ENCODE peak calls at places on chromosomes 7 and 10, in six cellular contexts. One of them, this sample, is unnamed.

GRCh38 chr7:18177815-18178660 is 150.4 kb upstream of the PRPS1L1 start:
- DNase-seq in stimulated activated CD4-positive, alpha-beta T cell treated with anti-CD3 and anti-CD28 coated beads, Interleukin-1b, Interleukin-23, amount 100 ng/mL, for 24 hours: no peak
- DNase-seq in AG10803: no peak
- DNase-seq in upper lobe of right lung: peak; percentile 65
- DNase-seq in EH: no peak
- DNase-seq in cardiac muscle cell: no peak
- DNase-seq in this sample: peak; percentile 6

GRCh38 chr10:101965075-101965765 is 90.8 kb downstream of the ARMH3 start:
- DNase-seq in stimulated activated CD4-positive, alpha-beta T cell treated with anti-CD3 and anti-CD28 coated beads, Interleukin-1b, Interleukin-23, amount 100 ng/mL, for 24 hours: no peak
- DNase-seq in AG10803: no peak
- DNase-seq in upper lobe of right lung: no peak
- DNase-seq in EH: no peak
- DNase-seq in cardiac muscle cell: no peak
- DNase-seq in this sample: no peak

GRCh38 chr7:117229350-117229749 is 93.5 kb downstream of the WNT2 start:
- DNase-seq in stimulated activated CD4-positive, alpha-beta T cell treated with anti-CD3 and anti-CD28 coated beads, Interleukin-1b, Interleukin-23, amount 100 ng/mL, for 24 hours: no peak
- DNase-seq in AG10803: no peak
- DNase-seq in upper lobe of right lung: no peak
- DNase-seq in EH: peak; percentile 28
- DNase-seq in cardiac muscle cell: peak; percentile 23
- DNase-seq in this sample: no peak

GRCh38 chr7:128434413-128435310 is 21.0 kb upstream of the HILPDA start:
- DNase-seq in stimulated activated CD4-positive, alpha-beta T cell treated with anti-CD3 and anti-CD28 coated beads, Interleukin-1b, Interleukin-23, amount 100 ng/mL, for 24 hours: no peak
- DNase-seq in AG10803: no peak
- DNase-seq in upper lobe of right lung: no peak
- DNase-seq in EH: no peak
- DNase-seq in cardiac muscle cell: no peak
- DNase-seq in this sample: no peak

GRCh38 chr10:102344067-102344466 is 51.4 kb upstream of the NFKB2 start:
- DNase-seq in stimulated activated CD4-positive, alpha-beta T cell treated with anti-CD3 and anti-CD28 coated beads, Interleukin-1b, Interleukin-23, amount 100 ng/mL, for 24 hours: no peak
- DNase-seq in AG10803: peak; percentile 13
- DNase-seq in upper lobe of right lung: no peak
- DNase-seq in EH: peak; percentile 49
- DNase-seq in cardiac muscle cell: no peak
- DNase-seq in this sample: peak; percentile 27

GRCh38 chr7:12712236-12712635 is 24.8 kb downstream of the ARL4A start:
- DNase-seq in stimulated activated CD4-positive, alpha-beta T cell treated with anti-CD3 and anti-CD28 coated beads, Interleukin-1b, Interleukin-23, amount 100 ng/mL, for 24 hours: no peak
- DNase-seq in AG10803: peak; percentile 22
- DNase-seq in upper lobe of right lung: no peak
- DNase-seq in EH: peak; percentile 29
- DNase-seq in cardiac muscle cell: no peak
- DNase-seq in this sample: no peak

GRCh38 chr10:73183882-73184281 is 16.0 kb downstream of the FAM149B1 start:
- DNase-seq in stimulated activated CD4-positive, alpha-beta T cell treated with anti-CD3 and anti-CD28 coated beads, Interleukin-1b, Interleukin-23, amount 100 ng/mL, for 24 hours: no peak
- DNase-seq in AG10803: peak; percentile 71
- DNase-seq in upper lobe of right lung: no peak
- DNase-seq in EH: peak; percentile 76
- DNase-seq in cardiac muscle cell: no peak
- DNase-seq in this sample: peak; percentile 29

GRCh38 chr7:27156508-27156898 is at the start of gene HOXA7:
- DNase-seq in stimulated activated CD4-positive, alpha-beta T cell treated with anti-CD3 and anti-CD28 coated beads, Interleukin-1b, Interleukin-23, amount 100 ng/mL, for 24 hours: no peak
- DNase-seq in AG10803: peak; percentile 74
- DNase-seq in upper lobe of right lung: peak; percentile 73
- DNase-seq in EH: peak; percentile 77
- DNase-seq in cardiac muscle cell: no peak
- DNase-seq in this sample: peak; percentile 85

GRCh38 chr10:61903184-61903990 is 1.9 kb downstream of the ARID5B start:
- DNase-seq in stimulated activated CD4-positive, alpha-beta T cell treated with anti-CD3 and anti-CD28 coated beads, Interleukin-1b, Interleukin-23, amount 100 ng/mL, for 24 hours: no peak
- DNase-seq in AG10803: peak; percentile 55
- DNase-seq in upper lobe of right lung: peak; percentile 85
- DNase-seq in EH: peak; percentile 78
- DNase-seq in cardiac muscle cell: peak; percentile 51
- DNase-seq in this sample: peak; percentile 82

GRCh38 chr7:43636093-43636492 is 53.2 kb downstream of the STK17A start:
- DNase-seq in stimulated activated CD4-positive, alpha-beta T cell treated with anti-CD3 and anti-CD28 coated beads, Interleukin-1b, Interleukin-23, amount 100 ng/mL, for 24 hours: no peak
- DNase-seq in AG10803: no peak
- DNase-seq in upper lobe of right lung: no peak
- DNase-seq in EH: peak; percentile 71
- DNase-seq in cardiac muscle cell: no peak
- DNase-seq in this sample: no peak

GRCh38 chr10:126191192-126191591 is 197.1 kb downstream of the ADAM12 start:
- DNase-seq in stimulated activated CD4-positive, alpha-beta T cell treated with anti-CD3 and anti-CD28 coated beads, Interleukin-1b, Interleukin-23, amount 100 ng/mL, for 24 hours: no peak
- DNase-seq in AG10803: no peak
- DNase-seq in upper lobe of right lung: no peak
- DNase-seq in EH: peak; percentile 7
- DNase-seq in cardiac muscle cell: no peak
- DNase-seq in this sample: no peak

GRCh38 chr10:1214882-1215540 is 158.8 kb downstream of the WDR37 start:
- DNase-seq in stimulated activated CD4-positive, alpha-beta T cell treated with anti-CD3 and anti-CD28 coated beads, Interleukin-1b, Interleukin-23, amount 100 ng/mL, for 24 hours: no peak
- DNase-seq in AG10803: no peak
- DNase-seq in upper lobe of right lung: peak; percentile 51
- DNase-seq in EH: no peak
- DNase-seq in cardiac muscle cell: no peak
- DNase-seq in this sample: no peak

GRCh38 chr7:92851732-92852131 is 15.4 kb upstream of the CDK6 start:
- DNase-seq in stimulated activated CD4-positive, alpha-beta T cell treated with anti-CD3 and anti-CD28 coated beads, Interleukin-1b, Interleukin-23, amount 100 ng/mL, for 24 hours: no peak
- DNase-seq in AG10803: peak; percentile 23
- DNase-seq in upper lobe of right lung: no peak
- DNase-seq in EH: peak; percentile 16
- DNase-seq in cardiac muscle cell: no peak
- DNase-seq in this sample: no peak

GRCh38 chr7:1431644-1432380 is 27.5 kb downstream of the MICALL2 start:
- DNase-seq in stimulated activated CD4-positive, alpha-beta T cell treated with anti-CD3 and anti-CD28 coated beads, Interleukin-1b, Interleukin-23, amount 100 ng/mL, for 24 hours: no peak
- DNase-seq in AG10803: no peak
- DNase-seq in upper lobe of right lung: no peak
- DNase-seq in EH: no peak
- DNase-seq in cardiac muscle cell: no peak
- DNase-seq in this sample: no peak

GRCh38 chr7:138030679-138031351 is 28.9 kb upstream of the CREB3L2 start:
- DNase-seq in stimulated activated CD4-positive, alpha-beta T cell treated with anti-CD3 and anti-CD28 coated beads, Interleukin-1b, Interleukin-23, amount 100 ng/mL, for 24 hours: no peak
- DNase-seq in AG10803: no peak
- DNase-seq in upper lobe of right lung: no peak
- DNase-seq in EH: peak; percentile 9
- DNase-seq in cardiac muscle cell: no peak
- DNase-seq in this sample: no peak

GRCh38 chr10:121999301-121999700 is 10.3 kb downstream of the TACC2 start:
- DNase-seq in stimulated activated CD4-positive, alpha-beta T cell treated with anti-CD3 and anti-CD28 coated beads, Interleukin-1b, Interleukin-23, amount 100 ng/mL, for 24 hours: no peak
- DNase-seq in AG10803: peak; percentile 18
- DNase-seq in upper lobe of right lung: no peak
- DNase-seq in EH: peak; percentile 17
- DNase-seq in cardiac muscle cell: no peak
- DNase-seq in this sample: peak; percentile 28

GRCh38 chr10:78511324-78512204 is 477.9 kb downstream of the RPS24 start:
- DNase-seq in stimulated activated CD4-positive, alpha-beta T cell treated with anti-CD3 and anti-CD28 coated beads, Interleukin-1b, Interleukin-23, amount 100 ng/mL, for 24 hours: no peak
- DNase-seq in AG10803: no peak
- DNase-seq in upper lobe of right lung: no peak
- DNase-seq in EH: peak; percentile 79
- DNase-seq in cardiac muscle cell: no peak
- DNase-seq in this sample: peak; percentile 35

GRCh38 chr10:6074489-6075301 is 12.5 kb upstream of the IL2RA start:
- DNase-seq in stimulated activated CD4-positive, alpha-beta T cell treated with anti-CD3 and anti-CD28 coated beads, Interleukin-1b, Interleukin-23, amount 100 ng/mL, for 24 hours: no peak
- DNase-seq in AG10803: peak; percentile 28
- DNase-seq in upper lobe of right lung: no peak
- DNase-seq in EH: peak; percentile 41
- DNase-seq in cardiac muscle cell: no peak
- DNase-seq in this sample: peak; percentile 58

GRCh38 chr10:86651631-86652331 is 2.6 kb upstream of the OPN4 start:
- DNase-seq in stimulated activated CD4-positive, alpha-beta T cell treated with anti-CD3 and anti-CD28 coated beads, Interleukin-1b, Interleukin-23, amount 100 ng/mL, for 24 hours: no peak
- DNase-seq in AG10803: no peak
- DNase-seq in upper lobe of right lung: peak; percentile 57
- DNase-seq in EH: no peak
- DNase-seq in cardiac muscle cell: no peak
- DNase-seq in this sample: no peak

GRCh38 chr7:26348987-26349809 is 57.5 kb downstream of the SNX10 start:
- DNase-seq in stimulated activated CD4-positive, alpha-beta T cell treated with anti-CD3 and anti-CD28 coated beads, Interleukin-1b, Interleukin-23, amount 100 ng/mL, for 24 hours: no peak
- DNase-seq in AG10803: no peak
- DNase-seq in upper lobe of right lung: no peak
- DNase-seq in EH: no peak
- DNase-seq in cardiac muscle cell: no peak
- DNase-seq in this sample: no peak

GRCh38 chr7:124022551-124022950 is 10.3 kb downstream of the TMEM229A start:
- DNase-seq in stimulated activated CD4-positive, alpha-beta T cell treated with anti-CD3 and anti-CD28 coated beads, Interleukin-1b, Interleukin-23, amount 100 ng/mL, for 24 hours: no peak
- DNase-seq in AG10803: no peak
- DNase-seq in upper lobe of right lung: no peak
- DNase-seq in EH: no peak
- DNase-seq in cardiac muscle cell: no peak
- DNase-seq in this sample: no peak

GRCh38 chr7:27157717-27158431 is 1.4 kb upstream of the HOXA7 start:
- DNase-seq in stimulated activated CD4-positive, alpha-beta T cell treated with anti-CD3 and anti-CD28 coated beads, Interleukin-1b, Interleukin-23, amount 100 ng/mL, for 24 hours: no peak
- DNase-seq in AG10803: no peak
- DNase-seq in upper lobe of right lung: no peak
- DNase-seq in EH: no peak
- DNase-seq in cardiac muscle cell: no peak
- DNase-seq in this sample: no peak